ENCODE peak calls at places on chromosomes 6 and 20, in six cellular contexts. X is natural killer cell; S is PC-3; O is uterus; B is body of pancreas; V is CD4-positive, alpha-beta T cell. W is an unnamed sample.

GRCh38 chr6:37695857-37696219 is 1.8 kb downstream of the MDGA1 start:
- DNase-seq in S (peak; percentile 12), B (no peak), V (no peak), O (no peak), X (no peak), W (no peak)

GRCh38 chr6:126060400-126060799 is 74.1 kb downstream of the TRMT11 start:
- DNase-seq in X (no peak), B (no peak), O (no peak), V (no peak), S (no peak), W (no peak)

GRCh38 chr20:32461836-32462600 is 103.9 kb downstream of the ASXL1 start:
- DNase-seq in B (no peak), X (no peak), V (no peak), S (no peak), O (no peak), W (peak; percentile 28)

GRCh38 chr6:139625998-139626975 is 251.8 kb upstream of the CITED2 start:
- DNase-seq in X (no peak), V (no peak), O (no peak), S (no peak), B (no peak), W (no peak)

GRCh38 chr20:36579996-36580545 is 6.7 kb downstream of the TGIF2 start:
- DNase-seq in V (no peak), O (peak; percentile 77), B (no peak), X (no peak), S (no peak), W (no peak)

GRCh38 chr20:38730989-38731737 is 6.9 kb downstream of the SLC32A1 start:
- DNase-seq in V (peak; percentile 66), S (peak; percentile 66), O (peak; percentile 39), X (peak; percentile 74), B (peak; percentile 62), W (peak; percentile 65)

GRCh38 chr20:44976698-44977097 is 10.4 kb downstream of the STK4 start:
- DNase-seq in B (no peak), V (no peak), O (no peak), X (no peak), S (no peak), W (no peak)

GRCh38 chr20:63854069-63854765 is 7.1 kb upstream of the ABHD16B start:
- DNase-seq in O (no peak), S (no peak), B (no peak), X (no peak), V (no peak), W (peak; percentile 71)

GRCh38 chr20:51553897-51554504 is 11.5 kb upstream of the NFATC2 start:
- DNase-seq in S (no peak), X (no peak), V (no peak), O (no peak), B (no peak), W (no peak)

GRCh38 chr6:105890521-105891244 is 195.5 kb upstream of the PRDM1 start:
- DNase-seq in S (peak; percentile 53), V (no peak), B (no peak), X (no peak), O (no peak), W (no peak)

GRCh38 chr6:7636151-7636550 is 46.2 kb downstream of the SNRNP48 start:
- DNase-seq in V (no peak), O (no peak), S (peak; percentile 55), X (no peak), B (no peak), W (no peak)

GRCh38 chr20:56689852-56690485 is 60.9 kb downstream of the TFAP2C start:
- DNase-seq in S (peak; percentile 63), B (no peak), X (no peak), O (no peak), V (no peak), W (no peak)

GRCh38 chr6:39922821-39923220 is 11.4 kb downstream of the MOCS1 start:
- DNase-seq in O (no peak), B (no peak), V (no peak), S (no peak), X (no peak), W (no peak)

GRCh38 chr20:45339799-45340198 is 8.4 kb downstream of the SDC4 start:
- DNase-seq in S (no peak), B (no peak), X (no peak), V (no peak), O (no peak), W (no peak)

GRCh38 chr20:62938105-62938888 is at the start of gene GID8:
- DNase-seq in B (peak; percentile 52), X (peak; percentile 62), V (no peak), S (peak; percentile 39), O (no peak), W (no peak)

GRCh38 chr20:61705909-61706308 is 359.8 kb downstream of the TAF4 start:
- DNase-seq in S (no peak), V (no peak), X (no peak), B (no peak), O (no peak), W (no peak)

GRCh38 chr6:163314791-163315404 is 99.6 kb upstream of the QKI start:
- DNase-seq in V (no peak), B (no peak), O (no peak), S (no peak), X (no peak), W (no peak)
- TF ChIP-seq CTCF in V (no peak), B (no peak), O (no peak), S (no peak), X (no peak), W (no peak)

DNA sequence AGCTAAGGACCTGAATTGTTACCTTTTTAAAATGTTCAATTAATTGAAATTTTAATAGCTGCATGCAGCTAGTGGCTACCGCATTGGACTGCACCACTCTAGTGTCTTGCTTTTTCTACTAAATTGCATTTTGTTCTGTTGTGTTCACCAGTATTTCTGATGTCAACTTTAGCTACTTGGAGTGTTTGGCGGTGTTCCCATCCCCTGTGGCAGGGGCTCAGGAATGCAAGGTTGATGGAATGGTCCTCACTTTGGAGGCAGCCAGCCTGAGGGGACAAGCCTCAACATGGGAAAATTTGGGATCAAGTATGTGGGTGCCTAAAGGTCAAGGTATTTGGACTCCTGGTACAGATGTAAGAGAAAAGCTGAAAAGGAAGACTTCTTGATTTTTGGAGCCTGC is 230.1 kb upstream of the PRND start:
- DNase-seq in O (no peak), B (no peak), X (no peak), S (no peak), V (no peak), W (no peak)
- TF ChIP-seq CTCF in O (no peak), B (no peak), X (no peak), S (no peak), V (no peak), W (no peak)

DNA sequence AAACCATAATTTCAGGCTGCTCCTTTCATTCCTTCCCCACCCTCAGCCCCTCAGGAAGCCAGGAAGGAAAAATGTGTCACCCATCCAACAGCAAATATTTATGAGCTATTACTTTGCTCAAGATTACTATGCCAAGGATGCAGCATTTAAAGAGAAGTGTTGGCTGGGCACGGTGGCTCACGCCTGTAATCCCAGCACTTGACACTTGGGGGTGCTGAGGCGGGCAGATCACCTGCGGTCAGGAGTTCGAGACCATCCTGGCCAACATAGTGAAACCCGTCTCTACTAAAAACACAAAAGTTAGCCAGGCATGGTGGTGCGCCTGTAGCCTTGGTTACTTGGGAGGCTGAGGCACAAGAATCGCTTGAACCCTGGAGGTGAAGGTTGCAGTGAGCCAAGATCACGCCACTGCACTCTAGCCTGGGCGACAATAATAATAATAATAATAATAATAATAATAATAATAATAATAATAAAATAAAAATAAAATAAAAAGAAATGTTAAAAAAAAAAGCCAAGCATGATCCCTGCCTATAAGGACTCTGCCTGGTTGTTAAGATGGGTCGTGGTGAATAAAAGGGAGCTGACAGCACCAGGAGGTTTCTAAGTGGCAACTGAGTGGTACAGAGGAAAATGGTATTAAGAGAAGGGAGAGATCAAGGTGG is 20.5 kb upstream of the TIAM2 start:
- DNase-seq in V (no peak), B (no peak), X (no peak), S (peak; percentile 17), O (no peak), W (no peak)
- TF ChIP-seq CTCF in V (no peak), B (no peak), X (no peak), S (no peak), O (no peak), W (no peak)

DNA sequence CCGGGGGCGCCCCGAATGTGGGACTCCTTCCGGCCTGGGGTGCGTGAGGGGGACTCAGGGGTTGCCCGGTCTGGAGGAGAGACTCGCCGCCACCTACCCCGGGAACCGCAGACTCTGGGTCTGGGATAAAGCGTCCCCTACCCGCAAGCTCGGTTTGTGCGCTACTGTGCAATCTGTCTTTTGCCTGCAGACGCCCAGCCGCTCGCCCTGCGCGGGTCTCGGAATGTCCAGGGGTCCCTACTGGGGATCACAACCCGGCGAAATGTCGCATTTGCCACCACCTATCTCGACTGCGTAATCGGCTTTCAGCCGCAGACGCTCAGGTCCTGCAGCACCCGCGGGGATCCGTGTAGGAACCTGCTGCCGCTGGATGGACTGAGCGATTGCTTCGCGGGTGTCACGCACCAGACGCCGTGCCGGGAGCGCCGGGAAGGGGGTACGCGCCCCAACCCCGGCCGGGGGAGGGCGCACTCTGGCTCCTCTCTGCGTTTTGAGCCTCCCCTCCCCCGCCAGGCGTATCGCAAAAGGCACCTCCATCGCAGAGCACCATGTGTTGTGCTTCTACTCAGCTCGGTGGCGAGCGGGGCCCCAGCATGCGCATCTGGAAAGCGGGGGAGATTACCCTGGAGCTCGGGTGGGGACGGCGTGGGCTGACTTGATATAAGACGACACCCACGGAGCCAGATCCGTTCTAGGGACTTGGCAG is 824 bp upstream of the PTPRA start:
- DNase-seq in O (peak; percentile 46), X (peak; percentile 65), B (peak; percentile 52), V (peak; percentile 69), S (peak; percentile 46), W (no peak)
- TF ChIP-seq CTCF in O (no peak), X (peak; percentile 42), B (peak; percentile 17), V (peak; percentile 52), S (peak; percentile 54), W (peak; percentile 37)

DNA sequence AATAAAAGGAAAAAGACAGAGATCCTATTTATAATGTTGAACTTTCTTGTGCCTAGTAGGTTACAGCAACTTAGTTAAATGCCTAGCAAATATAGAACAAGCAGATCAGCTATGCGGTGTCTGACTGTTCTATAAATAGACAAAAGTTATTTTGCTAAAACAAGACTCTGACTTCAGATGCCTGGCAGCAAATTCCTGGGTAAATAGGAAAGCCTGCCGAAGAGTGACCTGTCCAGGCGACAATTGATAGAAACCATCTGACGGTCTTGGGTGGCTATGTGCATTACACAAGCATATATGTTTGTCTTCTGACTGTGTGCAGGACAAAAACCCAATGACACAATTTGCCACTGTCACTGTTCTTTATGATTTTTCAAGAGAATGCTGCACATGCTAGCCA is 38.0 kb upstream of the PDE10A start:
- DNase-seq in B (no peak), X (no peak), O (no peak), S (no peak), V (no peak), W (no peak)
- TF ChIP-seq CTCF in B (no peak), X (no peak), O (no peak), S (no peak), V (no peak), W (no peak)